ENCODE peak calls at places on chromosomes 6 and 20, in six cellular contexts. O is activated gamma-delta T cell treated with Interleukin-2 at 50 U/mL for 16 hours; E is upper lobe of left lung; A is T follicular helper cell; B is stimulated activated CD4-positive, alpha-beta T cell treated with anti-CD3 and anti-CD28 coated beads, Interleukin-1b, Interleukin-23, amount 100 ng/mL, for 24 hours; N is AG09309. C is an unnamed sample.

GRCh38 chr20:38554986-38555385 is 26.0 kb upstream of the ADIG start:
- DNase-seq in O (no peak), E (no peak), A (no peak), B (no peak), N (no peak), C (no peak)

GRCh38 chr6:14322841-14323240 is 205.3 kb downstream of the CD83 start:
- DNase-seq in O (no peak), E (no peak), A (no peak), B (no peak), N (no peak), C (no peak)

GRCh38 chr6:3380344-3381232 is 76.3 kb downstream of the SLC22A23 start:
- DNase-seq in O (no peak), E (peak; percentile 85), A (no peak), B (no peak), N (no peak), C (no peak)

GRCh38 chr20:15362849-15363248 is 1025.4 kb upstream of the FLRT3 start:
- DNase-seq in O (no peak), E (no peak), A (no peak), B (no peak), N (no peak), C (no peak)

GRCh38 chr20:41047975-41048305 is 19.3 kb downstream of the TOP1 start:
- DNase-seq in O (no peak), E (no peak), A (no peak), B (no peak), N (no peak), C (no peak)

GRCh38 chr20:50029697-50030428 is 47.1 kb downstream of the SNAI1 start:
- DNase-seq in O (no peak), E (peak; percentile 71), A (no peak), B (no peak), N (peak; percentile 87), C (peak; percentile 78)

GRCh38 chr6:53492860-53493634 is 51.9 kb downstream of the GCLC start:
- DNase-seq in O (no peak), E (no peak), A (no peak), B (peak; percentile 26), N (peak; percentile 46), C (peak; percentile 72)

GRCh38 chr6:75802366-75802765 is 53.3 kb downstream of the MYO6 start:
- DNase-seq in O (no peak), E (peak; percentile 36), A (no peak), B (no peak), N (no peak), C (peak; percentile 83)

GRCh38 chr20:2946988-2947961 is 74.0 kb downstream of the PTPRA start:
- DNase-seq in O (no peak), E (peak; percentile 31), A (no peak), B (no peak), N (peak; percentile 48), C (no peak)

GRCh38 chr6:63094947-63095346 is 116.3 kb upstream of the FKBP1C start:
- DNase-seq in O (no peak), E (no peak), A (no peak), B (no peak), N (no peak), C (no peak)

GRCh38 chr6:11805259-11806053 is 26.9 kb upstream of the ADTRP start:
- DNase-seq in O (no peak), E (no peak), A (no peak), B (no peak), N (no peak), C (peak; percentile 30)

GRCh38 chr20:62382306-62383198 is 4.4 kb upstream of the RPS21 start:
- DNase-seq in O (peak; percentile 70), E (peak; percentile 85), A (peak; percentile 73), B (peak; percentile 43), N (no peak), C (peak; percentile 73)

GRCh38 chr6:90173262-90173926 is 123.2 kb downstream of the BACH2 start:
- DNase-seq in O (no peak), E (no peak), A (no peak), B (no peak), N (no peak), C (no peak)

GRCh38 chr20:33751775-33752174 is 20.0 kb downstream of the ZNF341 start:
- DNase-seq in O (no peak), E (no peak), A (no peak), B (no peak), N (no peak), C (no peak)

GRCh38 chr6:27502508-27503435 is 29.9 kb upstream of the ZNF184 start:
- DNase-seq in O (peak; percentile 54), E (peak; percentile 49), A (peak; percentile 42), B (peak; percentile 52), N (no peak), C (peak; percentile 86)

GRCh38 chr6:39785281-39785680 is 6.9 kb upstream of the DAAM2 start:
- DNase-seq in O (no peak), E (no peak), A (no peak), B (no peak), N (no peak), C (no peak)

GRCh38 chr6:148501178-148501590 is 158.5 kb downstream of the SASH1 start:
- DNase-seq in O (no peak), E (no peak), A (no peak), B (no peak), N (peak; percentile 99), C (peak; percentile 95)

GRCh38 chr6:78605909-78606446 is 261.4 kb upstream of the IRAK1BP1 start:
- DNase-seq in O (no peak), E (no peak), A (no peak), B (no peak), N (no peak), C (peak; percentile 13)

GRCh38 chr20:25282034-25282781 is 34.3 kb downstream of the PYGB start:
- DNase-seq in O (peak; percentile 3), E (peak; percentile 15), A (no peak), B (no peak), N (no peak), C (no peak)

GRCh38 chr6:141988954-141989705 is 143.6 kb upstream of the GJE1 start:
- DNase-seq in O (no peak), E (no peak), A (no peak), B (peak; percentile 4), N (peak; percentile 61), C (peak; percentile 67)

GRCh38 chr20:19775353-19776201 is 17.5 kb downstream of the RIN2 start:
- DNase-seq in O (no peak), E (peak; percentile 59), A (no peak), B (no peak), N (peak; percentile 79), C (no peak)

GRCh38 chr6:87794922-87795885 is 93.2 kb upstream of the AKIRIN2 start:
- DNase-seq in O (no peak), E (no peak), A (no peak), B (no peak), N (no peak), C (no peak)

GRCh38 chr20:5528719-5529256 is 212.0 kb upstream of the PROKR2 start:
- DNase-seq in O (peak; percentile 72), E (peak; percentile 72), A (peak; percentile 64), B (peak; percentile 40), N (peak; percentile 57), C (peak; percentile 84)

GRCh38 chr6:10465633-10466499 is 51.0 kb upstream of the TFAP2A start:
- DNase-seq in O (no peak), E (peak; percentile 26), A (no peak), B (no peak), N (no peak), C (peak; percentile 71)

GRCh38 chr20:59013959-59014608 is 5.1 kb upstream of the TUBB1 start:
- DNase-seq in O (peak; percentile 35), E (no peak), A (no peak), B (no peak), N (no peak), C (peak; percentile 76)

GRCh38 chr6:17393335-17394191 is at the start of gene CAP2:
- DNase-seq in O (no peak), E (peak; percentile 48), A (no peak), B (no peak), N (no peak), C (peak; percentile 84)

GRCh38 chr6:99110004-99110403 is 162.3 kb upstream of the FBXL4 start:
- DNase-seq in O (no peak), E (no peak), A (no peak), B (no peak), N (no peak), C (no peak)

GRCh38 chr6:131717815-131718214 is 7.0 kb upstream of the CTAGE9 start:
- DNase-seq in O (no peak), E (no peak), A (no peak), B (no peak), N (no peak), C (no peak)

GRCh38 chr6:1856381-1856780 is 246.7 kb downstream of the FOXC1 start:
- DNase-seq in O (no peak), E (peak; percentile 30), A (no peak), B (no peak), N (peak; percentile 45), C (peak; percentile 82)

GRCh38 chr6:124742971-124743370 is 219.3 kb upstream of the RNF217 start:
- DNase-seq in O (no peak), E (no peak), A (no peak), B (no peak), N (no peak), C (no peak)

C was measured in Daoy.